ENCODE peak calls at places on chromosomes 13 and 19, in ten cellular contexts. K, N, P, M, B, V, F, E, X and Q are unnamed samples.

GRCh38 chr13:51181752-51182383 is 40.3 kb upstream of the FAM124A start:
- DNase-seq in K (no peak), N (no peak), P (no peak), M (no peak), B (no peak), V (no peak), F (no peak), E (no peak), X (no peak), Q (no peak)

GRCh38 chr19:44653977-44654784 is 10.5 kb downstream of the PVR start:
- DNase-seq in K (peak), N (peak), P (no peak), M (peak), B (peak), V (peak), F (peak), E (peak), X (peak), Q (peak)

GRCh38 chr19:6181119-6181518 is 45.7 kb downstream of the ACSBG2 start:
- DNase-seq in K (no peak), N (no peak), P (no peak), M (no peak), B (no peak), V (no peak), F (no peak), E (no peak), X (no peak), Q (no peak)

GRCh38 chr13:75139291-75139690 is 342.7 kb downstream of the TBC1D4 start:
- DNase-seq in K (no peak), N (no peak), P (no peak), M (no peak), B (no peak), V (no peak), F (no peak), E (no peak), X (no peak), Q (no peak)

GRCh38 chr19:28213476-28214082 is 999.4 kb downstream of the UQCRFS1 start:
- DNase-seq in K (no peak), N (no peak), P (peak), M (no peak), B (no peak), V (no peak), F (no peak), E (no peak), X (no peak), Q (no peak)

GRCh38 chr19:6465006-6465405 is 935 bp downstream of the CRB3 start:
- DNase-seq in K (no peak), N (no peak), P (no peak), M (peak), B (no peak), V (no peak), F (no peak), E (no peak), X (no peak), Q (no peak)

GRCh38 chr19:46511237-46511636 is 15.6 kb upstream of the PNMA8B start:
- DNase-seq in K (no peak), N (no peak), P (no peak), M (no peak), B (no peak), V (no peak), F (no peak), E (no peak), X (no peak), Q (no peak)

GRCh38 chr13:113369881-113370280 is 6.0 kb upstream of the GRTP1 start:
- DNase-seq in K (no peak), N (no peak), P (no peak), M (no peak), B (no peak), V (no peak), F (no peak), E (no peak), X (peak), Q (no peak)

GRCh38 chr19:55654323-55654832 is 457 bp upstream of the U2AF2 start:
- DNase-seq in K (peak), N (peak), P (peak), M (peak), B (peak), V (peak), F (peak), E (peak), X (peak), Q (peak)

GRCh38 chr19:33686246-33686645 is 64.5 kb downstream of the CHST8 start:
- DNase-seq in K (no peak), N (no peak), P (no peak), M (no peak), B (no peak), V (no peak), F (no peak), E (no peak), X (no peak), Q (no peak)

GRCh38 chr19:45253396-45254027 is 2.4 kb downstream of the MARK4 start:
- DNase-seq in K (no peak), N (no peak), P (no peak), M (peak), B (no peak), V (no peak), F (peak), E (no peak), X (no peak), Q (no peak)

GRCh38 chr19:16073988-16074387 is 2.3 kb upstream of the TPM4 start:
- DNase-seq in K (no peak), N (no peak), P (no peak), M (no peak), B (no peak), V (no peak), F (no peak), E (no peak), X (no peak), Q (no peak)

GRCh38 chr13:49302817-49303216 is 55.1 kb downstream of the CDADC1 start:
- DNase-seq in K (no peak), N (no peak), P (peak), M (no peak), B (no peak), V (no peak), F (no peak), E (no peak), X (no peak), Q (no peak)

GRCh38 chr13:24670927-24671326 is 9.3 kb upstream of the ATP12A start:
- DNase-seq in K (no peak), N (no peak), P (no peak), M (no peak), B (no peak), V (no peak), F (peak), E (no peak), X (no peak), Q (peak)

GRCh38 chr19:54470991-54471782 is 1.9 kb downstream of the CDC42EP5 start:
- DNase-seq in K (no peak), N (no peak), P (no peak), M (peak), B (no peak), V (no peak), F (no peak), E (no peak), X (no peak), Q (no peak)

GRCh38 chr19:33390120-33390907 is 16.8 kb downstream of the CEBPG start:
- DNase-seq in K (no peak), N (no peak), P (no peak), M (no peak), B (no peak), V (no peak), F (no peak), E (no peak), X (no peak), Q (no peak)

GRCh38 chr13:75452564-75452963 is 29.4 kb downstream of the TBC1D4 start:
- DNase-seq in K (no peak), N (no peak), P (no peak), M (no peak), B (no peak), V (no peak), F (no peak), E (no peak), X (no peak), Q (no peak)

GRCh38 chr19:50794778-50795664 is 4.8 kb downstream of the ACP4 start:
- DNase-seq in K (no peak), N (no peak), P (no peak), M (no peak), B (no peak), V (no peak), F (no peak), E (no peak), X (no peak), Q (no peak)

GRCh38 chr19:658059-658839 is 4.8 kb downstream of the RNF126 start:
- DNase-seq in K (no peak), N (no peak), P (no peak), M (no peak), B (no peak), V (no peak), F (no peak), E (no peak), X (no peak), Q (no peak)

GRCh38 chr19:50803633-50804419 is 13.6 kb downstream of the ACP4 start:
- DNase-seq in K (no peak), N (no peak), P (no peak), M (no peak), B (peak), V (no peak), F (peak), E (no peak), X (no peak), Q (no peak)

GRCh38 chr19:18996796-18997394 is 36.4 kb downstream of the SUGP2 start:
- DNase-seq in K (no peak), N (no peak), P (no peak), M (no peak), B (no peak), V (no peak), F (no peak), E (no peak), X (no peak), Q (no peak)